ENCODE peak calls at places on chromosomes 3 and 15, in eight cellular contexts. M is hippocampal formation; K is GM03348; X is RWPE1; N is SJCRH30; D is activated T-helper 1 cell treated with anti-CD3 and anti-CD28 coated beads, Interleukin-2, amount 50 U/mL, for 16 hours; S is NB4; G is IMR-90. P is an unnamed sample.

GRCh38 chr3:7813412-7813811 is 688.2 kb upstream of the LMCD1 start:
- DNase-seq in M (no peak), G (no peak), S (no peak), D (no peak), X (no peak), K (no peak), N (no peak), P (no peak)

GRCh38 chr15:71048913-71049675 is 66.2 kb upstream of the THSD4 start:
- DNase-seq in S (no peak), K (peak; percentile 76), M (no peak), D (no peak), X (no peak), G (peak; percentile 99), N (no peak), P (no peak)

GRCh38 chr15:39887832-39888231 is 32.2 kb downstream of the GPR176 start:
- DNase-seq in M (no peak), S (peak; percentile 44), X (peak; percentile 54), N (no peak), D (no peak), G (peak; percentile 50), K (peak; percentile 38), P (no peak)

GRCh38 chr3:117010316-117010715 is 300.7 kb downstream of the TUSC7 start:
- DNase-seq in S (no peak), K (no peak), M (no peak), N (no peak), X (no peak), D (no peak), G (no peak), P (no peak)

GRCh38 chr3:45595364-45596154 is 1.0 kb downstream of the LIMD1 start:
- DNase-seq in S (peak; percentile 6), G (no peak), N (no peak), X (no peak), D (no peak), M (no peak), K (no peak), P (no peak)

GRCh38 chr3:182470187-182470586 is 323.1 kb upstream of the ATP11B start:
- DNase-seq in S (no peak), M (no peak), N (no peak), K (no peak), G (no peak), D (no peak), X (no peak), P (no peak)

GRCh38 chr15:58398643-58399042 is 33.1 kb upstream of the LIPC start:
- DNase-seq in D (no peak), S (no peak), M (no peak), G (no peak), N (no peak), X (no peak), K (no peak), P (no peak)

GRCh38 chr3:32733631-32734229 is 48.7 kb downstream of the CNOT10 start:
- DNase-seq in N (no peak), S (peak; percentile 64), M (no peak), X (peak; percentile 19), D (no peak), K (peak; percentile 60), G (peak; percentile 44), P (peak; percentile 8)

GRCh38 chr15:59689626-59690236 is 611 bp upstream of the BNIP2 start:
- DNase-seq in X (no peak), M (peak; percentile 31), D (peak; percentile 47), N (peak; percentile 65), G (peak; percentile 47), S (peak; percentile 86), K (no peak), P (peak; percentile 46)

GRCh38 chr15:59157398-59157797 is 49.2 kb upstream of the LDHAL6B start:
- DNase-seq in S (no peak), N (no peak), M (no peak), K (no peak), X (no peak), G (no peak), D (no peak), P (no peak)

GRCh38 chr3:34198309-34198708 is 399.9 kb downstream of the PDCD6IP start:
- DNase-seq in G (no peak), N (no peak), M (no peak), X (no peak), D (no peak), K (no peak), S (no peak), P (no peak)

GRCh38 chr3:2078821-2079220 is 19.8 kb upstream of the CNTN4 start:
- DNase-seq in X (no peak), N (no peak), G (no peak), M (no peak), K (no peak), D (no peak), S (no peak), P (no peak)

GRCh38 chr3:16388850-16389411 is 123.9 kb downstream of the OXNAD1 start:
- DNase-seq in N (no peak), K (peak; percentile 47), G (peak; percentile 78), S (no peak), X (no peak), M (no peak), D (no peak), P (no peak)

GRCh38 chr3:13574798-13575451 is 26.0 kb downstream of the FBLN2 start:
- DNase-seq in K (peak; percentile 70), D (no peak), X (no peak), G (peak; percentile 18), N (no peak), M (no peak), S (peak; percentile 21), P (no peak)

GRCh38 chr3:188021041-188021440 is 132.9 kb upstream of the LPP start:
- DNase-seq in K (peak; percentile 20), G (peak; percentile 13), N (no peak), D (no peak), S (no peak), M (no peak), X (no peak), P (no peak)

GRCh38 chr3:13718000-13718399 is 161.9 kb downstream of the WNT7A start:
- DNase-seq in M (no peak), K (peak; percentile 1), G (no peak), S (no peak), D (no peak), X (no peak), N (no peak), P (no peak)

GRCh38 chr15:84911879-84912660 is 27.6 kb downstream of the SLC28A1 start:
- DNase-seq in X (peak; percentile 66), N (no peak), G (peak; percentile 99), S (no peak), D (no peak), K (peak; percentile 94), M (peak; percentile 67), P (no peak)

GRCh38 chr3:57557088-57557537 is 1.0 kb downstream of the PDE12 start:
- DNase-seq in K (peak; percentile 58), N (peak; percentile 5), S (peak; percentile 73), M (no peak), G (peak; percentile 56), X (no peak), D (peak; percentile 16), P (no peak)

GRCh38 chr15:58274885-58275284 is 136.7 kb downstream of the AQP9 start:
- DNase-seq in K (no peak), X (no peak), D (no peak), N (no peak), M (no peak), G (no peak), S (no peak), P (no peak)

GRCh38 chr3:165816209-165816608 is 21.0 kb downstream of the BCHE start:
- DNase-seq in M (no peak), N (no peak), G (no peak), K (no peak), D (no peak), S (no peak), X (no peak), P (no peak)

GRCh38 chr15:74337607-74338211 is 29.7 kb downstream of the CYP11A1 start:
- DNase-seq in G (no peak), X (no peak), D (no peak), M (no peak), N (no peak), K (no peak), S (no peak), P (no peak)

GRCh38 chr15:60003243-60004018 is 680 bp upstream of the FOXB1 start:
- DNase-seq in S (no peak), K (no peak), G (no peak), M (no peak), D (no peak), X (no peak), N (no peak), P (no peak)

GRCh38 chr15:88954431-88955277 is 41.5 kb upstream of the MFGE8 start:
- DNase-seq in S (peak; percentile 75), G (no peak), K (peak; percentile 76), N (no peak), X (no peak), D (no peak), M (peak; percentile 58), P (no peak)